ENCODE peak calls at places on chromosomes 4 and X, in four cellular contexts. One of them, this sample, is unnamed.

GRCh38 chrX:87896057-87896456 is 378.5 kb downstream of the KLHL4 start:
- DNase-seq in K562: no peak
- DNase-seq in HepG2: no peak
- DNase-seq in GM12878: no peak
- DNase-seq in this sample: no peak

GRCh38 chr4:169005453-169006099 is 4.5 kb downstream of the CBR4 start:
- DNase-seq in K562: no peak
- DNase-seq in HepG2: peak
- DNase-seq in GM12878: no peak
- DNase-seq in this sample: no peak

GRCh38 chrX:103215037-103215767 is at the start of gene BEX4:
- DNase-seq in K562: peak
- DNase-seq in HepG2: no peak
- DNase-seq in GM12878: no peak
- DNase-seq in this sample: peak

GRCh38 chrX:71533850-71534515 is 1.1 kb downstream of the OGT start:
- DNase-seq in K562: peak
- DNase-seq in HepG2: peak
- DNase-seq in GM12878: no peak
- DNase-seq in this sample: peak

GRCh38 chr4:104418313-104418712 is 76.4 kb downstream of the CXXC4 start:
- DNase-seq in K562: no peak
- DNase-seq in HepG2: no peak
- DNase-seq in GM12878: no peak
- DNase-seq in this sample: no peak

GRCh38 chrX:66074920-66075879 is 35.3 kb upstream of the VSIG4 start:
- DNase-seq in K562: no peak
- DNase-seq in HepG2: no peak
- DNase-seq in GM12878: peak
- DNase-seq in this sample: no peak

GRCh38 chr4:44629280-44629866 is 22.1 kb downstream of the YIPF7 start:
- DNase-seq in K562: peak
- DNase-seq in HepG2: peak
- DNase-seq in GM12878: peak
- DNase-seq in this sample: peak

GRCh38 chr4:102547973-102548372 is 46.8 kb downstream of the NFKB1 start:
- DNase-seq in K562: no peak
- DNase-seq in HepG2: no peak
- DNase-seq in GM12878: no peak
- DNase-seq in this sample: no peak

GRCh38 chr4:33831667-33832066 is 2412.6 kb downstream of the ARAP2 start:
- DNase-seq in K562: no peak
- DNase-seq in HepG2: no peak
- DNase-seq in GM12878: no peak
- DNase-seq in this sample: no peak

GRCh38 chr4:184320630-184321029 is 103.0 kb upstream of the ENPP6 start:
- DNase-seq in K562: no peak
- DNase-seq in HepG2: no peak
- DNase-seq in GM12878: no peak
- DNase-seq in this sample: no peak

GRCh38 chrX:150680974-150681373 is 12.2 kb upstream of the MTMR1 start:
- DNase-seq in K562: no peak
- DNase-seq in HepG2: peak
- DNase-seq in GM12878: no peak
- DNase-seq in this sample: peak

GRCh38 chr4:57136281-57136680 is 26.1 kb upstream of the IGFBP7 start:
- DNase-seq in K562: no peak
- DNase-seq in HepG2: no peak
- DNase-seq in GM12878: no peak
- DNase-seq in this sample: no peak

GRCh38 chr4:86549163-86549788 is 44.8 kb upstream of the PTPN13 start:
- DNase-seq in K562: no peak
- DNase-seq in HepG2: no peak
- DNase-seq in GM12878: no peak
- DNase-seq in this sample: no peak

GRCh38 chrX:140933056-140933455 is 69.3 kb upstream of the SPANXB1 start:
- DNase-seq in K562: no peak
- DNase-seq in HepG2: no peak
- DNase-seq in GM12878: no peak
- DNase-seq in this sample: no peak

GRCh38 chrX:108464604-108465003 is 25.0 kb downstream of the COL4A5 start:
- DNase-seq in K562: no peak
- DNase-seq in HepG2: no peak
- DNase-seq in GM12878: no peak
- DNase-seq in this sample: no peak

GRCh38 chr4:53783208-53783859 is 192.0 kb upstream of the LNX1 start:
- DNase-seq in K562: no peak
- DNase-seq in HepG2: no peak
- DNase-seq in GM12878: no peak
- DNase-seq in this sample: no peak

GRCh38 chr4:152246659-152247058 is 289.2 kb downstream of the FBXW7 start:
- DNase-seq in K562: no peak
- DNase-seq in HepG2: no peak
- DNase-seq in GM12878: no peak
- DNase-seq in this sample: no peak

GRCh38 chr4:59855630-59856352 is 1344.3 kb upstream of the ADGRL3 start:
- DNase-seq in K562: no peak
- DNase-seq in HepG2: no peak
- DNase-seq in GM12878: no peak
- DNase-seq in this sample: no peak

GRCh38 chrX:68826113-68826980 is 2.5 kb upstream of the EFNB1 start:
- DNase-seq in K562: no peak
- DNase-seq in HepG2: peak
- DNase-seq in GM12878: no peak
- DNase-seq in this sample: no peak

GRCh38 chr4:128606173-128606572 is 203.3 kb upstream of the JADE1 start:
- DNase-seq in K562: no peak
- DNase-seq in HepG2: no peak
- DNase-seq in GM12878: no peak
- DNase-seq in this sample: no peak

GRCh38 chr4:102493794-102494193 is 7.4 kb upstream of the NFKB1 start:
- DNase-seq in K562: no peak
- DNase-seq in HepG2: no peak
- DNase-seq in GM12878: no peak
- DNase-seq in this sample: no peak

GRCh38 chrX:17613979-17614572 is 123.2 kb upstream of the SCML1 start:
- DNase-seq in K562: no peak
- DNase-seq in HepG2: peak
- DNase-seq in GM12878: no peak
- DNase-seq in this sample: peak

GRCh38 chr4:39823193-39823592 is 125.3 kb downstream of the UBE2K start:
- DNase-seq in K562: no peak
- DNase-seq in HepG2: no peak
- DNase-seq in GM12878: no peak
- DNase-seq in this sample: no peak

GRCh38 chr4:152181150-152181549 is 354.7 kb downstream of the FBXW7 start:
- DNase-seq in K562: no peak
- DNase-seq in HepG2: no peak
- DNase-seq in GM12878: no peak
- DNase-seq in this sample: no peak

GRCh38 chrX:1496076-1496475 is 40.9 kb downstream of the P2RY8 start:
- DNase-seq in K562: no peak
- DNase-seq in HepG2: no peak
- DNase-seq in GM12878: no peak
- DNase-seq in this sample: no peak

GRCh38 chr4:44861756-44862155 is 135.4 kb upstream of the GNPDA2 start:
- DNase-seq in K562: no peak
- DNase-seq in HepG2: no peak
- DNase-seq in GM12878: no peak
- DNase-seq in this sample: no peak

GRCh38 chr4:173288296-173288695 is 45.9 kb downstream of the HMGB2 start:
- DNase-seq in K562: peak
- DNase-seq in HepG2: peak
- DNase-seq in GM12878: peak
- DNase-seq in this sample: no peak

GRCh38 chr4:120829113-120829831 is 93.3 kb downstream of the PRDM5 start:
- DNase-seq in K562: no peak
- DNase-seq in HepG2: no peak
- DNase-seq in GM12878: no peak
- DNase-seq in this sample: no peak

GRCh38 chr4:20831746-20832145 is 131.5 kb downstream of the PACRGL start:
- DNase-seq in K562: no peak
- DNase-seq in HepG2: no peak
- DNase-seq in GM12878: no peak
- DNase-seq in this sample: no peak

GRCh38 chr4:141046255-141046654 is 87.0 kb downstream of the RNF150 start:
- DNase-seq in K562: no peak
- DNase-seq in HepG2: peak
- DNase-seq in GM12878: no peak
- DNase-seq in this sample: no peak

GRCh38 chr4:145734051-145734450 is 54.1 kb downstream of the C4orf51 start:
- DNase-seq in K562: no peak
- DNase-seq in HepG2: no peak
- DNase-seq in GM12878: no peak
- DNase-seq in this sample: no peak

GRCh38 chr4:137993232-137993631 is 248.9 kb downstream of the SLC7A11 start:
- DNase-seq in K562: no peak
- DNase-seq in HepG2: no peak
- DNase-seq in GM12878: no peak
- DNase-seq in this sample: no peak
- TF ChIP-seq TARDBP in K562: no peak
- TF ChIP-seq TARDBP in HepG2: no peak
- TF ChIP-seq TARDBP in GM12878: no peak
- TF ChIP-seq TARDBP in this sample: no peak

DNA sequence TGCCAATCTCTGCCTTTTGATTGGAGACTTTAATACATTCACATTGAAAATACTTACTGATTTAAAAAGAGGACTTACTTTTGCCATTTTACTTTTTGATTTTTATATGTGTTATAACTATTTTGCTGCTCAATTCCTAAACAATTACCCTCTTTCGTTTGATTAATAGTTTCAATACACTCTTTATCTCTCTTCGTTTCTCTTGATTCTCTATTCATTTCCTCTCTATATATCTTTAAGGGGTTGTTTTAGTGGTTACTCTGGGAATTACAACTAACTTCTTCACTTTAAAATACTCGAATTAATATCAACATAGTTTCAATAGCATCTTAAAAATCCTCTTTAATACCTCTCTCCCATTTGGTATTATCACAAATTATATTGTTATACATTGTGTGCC is 116.6 kb downstream of the PTCHD1 start:
- DNase-seq in K562: no peak
- DNase-seq in HepG2: no peak
- DNase-seq in GM12878: no peak
- DNase-seq in this sample: no peak
- TF ChIP-seq FOXM1 in K562: no peak
- TF ChIP-seq FOXM1 in HepG2: no peak
- TF ChIP-seq FOXM1 in GM12878: no peak
- TF ChIP-seq FOXM1 in this sample: no peak

DNA sequence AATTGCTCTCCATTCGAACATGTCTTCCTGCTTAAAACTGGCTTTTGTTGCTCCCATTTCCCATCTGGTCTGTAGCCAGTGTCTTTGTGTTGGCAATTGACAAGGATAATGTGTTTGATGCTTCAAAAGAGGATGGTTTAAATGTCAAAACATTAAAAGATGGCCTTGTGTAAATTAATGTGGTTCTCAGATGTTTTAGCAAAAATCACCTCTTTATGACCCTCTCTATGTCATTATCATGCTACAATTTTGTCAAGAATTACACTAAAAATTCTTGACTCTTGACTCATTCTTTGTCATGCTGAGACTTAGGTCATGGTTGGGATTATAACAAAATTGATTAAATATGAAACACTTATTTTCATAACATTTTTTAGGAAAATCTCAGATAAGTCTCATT is 47.4 kb downstream of the TMEM131L start:
- DNase-seq in K562: no peak
- DNase-seq in HepG2: no peak
- DNase-seq in GM12878: no peak
- DNase-seq in this sample: no peak
- TF ChIP-seq BHLHE40 in K562: no peak
- TF ChIP-seq BHLHE40 in HepG2: no peak
- TF ChIP-seq BHLHE40 in GM12878: no peak
- TF ChIP-seq BHLHE40 in this sample: no peak

DNA sequence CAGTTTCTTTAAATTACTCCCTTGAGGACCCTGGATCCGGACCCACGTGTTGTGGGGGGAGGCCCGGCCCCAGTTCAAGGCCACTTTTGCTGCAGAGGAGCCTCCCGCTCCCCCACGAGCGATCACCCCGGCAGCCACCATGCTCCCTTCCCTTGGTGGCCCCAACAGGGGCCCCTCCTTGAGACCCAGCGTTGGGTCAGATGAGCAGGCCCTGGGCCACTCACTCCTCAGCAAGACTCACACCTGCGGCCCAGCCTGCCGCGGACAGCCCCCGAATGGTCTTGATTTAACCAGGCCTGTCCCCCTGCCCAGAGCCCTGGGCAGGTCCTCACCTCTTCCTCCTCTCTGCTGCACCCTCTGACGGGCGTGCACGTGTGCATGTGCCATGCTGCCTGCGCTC is 4.3 kb downstream of the CPLX1 start:
- DNase-seq in K562: no peak
- DNase-seq in HepG2: no peak
- DNase-seq in GM12878: no peak
- DNase-seq in this sample: no peak
- TF ChIP-seq TARDBP in K562: no peak
- TF ChIP-seq TARDBP in HepG2: no peak
- TF ChIP-seq TARDBP in GM12878: no peak
- TF ChIP-seq TARDBP in this sample: no peak

GRCh38 chrX:26649534-26649933 is 433.6 kb downstream of the MAGEB5 start:
- DNase-seq in K562: peak
- DNase-seq in HepG2: peak
- DNase-seq in GM12878: no peak
- DNase-seq in this sample: peak
- TF ChIP-seq FOXM1 in K562: no peak
- TF ChIP-seq FOXM1 in HepG2: no peak
- TF ChIP-seq FOXM1 in GM12878: no peak
- TF ChIP-seq FOXM1 in this sample: no peak

This sample was measured in HEK293T.